ENCODE peak calls at places on chromosomes 6 and 20, in nine cellular contexts. A, J, N, F, E, Q, X, Z and U are unnamed samples.

GRCh38 chr20:33291830-33292355 is 8.9 kb downstream of the BPIFB1 start:
- DNase-seq in A (no peak), J (peak), N (peak), F (no peak), E (peak), Q (peak), X (no peak), Z (peak), U (no peak)

GRCh38 chr20:56795492-56795891 is 166.4 kb downstream of the TFAP2C start:
- DNase-seq in A (no peak), J (no peak), N (no peak), F (no peak), E (no peak), Q (no peak), X (no peak), Z (no peak), U (no peak)

GRCh38 chr20:62416651-62417637 is 9.9 kb upstream of the CABLES2 start:
- DNase-seq in A (no peak), J (no peak), N (no peak), F (no peak), E (no peak), Q (no peak), X (no peak), Z (no peak), U (no peak)

GRCh38 chr20:14214046-14214445 is 123.4 kb downstream of the FLRT3 start:
- DNase-seq in A (no peak), J (no peak), N (no peak), F (no peak), E (peak), Q (no peak), X (no peak), Z (no peak), U (no peak)

GRCh38 chr6:106527979-106528378 is 101.3 kb downstream of the RTN4IP1 start:
- DNase-seq in A (no peak), J (no peak), N (no peak), F (peak), E (peak), Q (no peak), X (no peak), Z (no peak), U (no peak)

GRCh38 chr6:108222064-108222463 is 38.8 kb downstream of the SNX3 start:
- DNase-seq in A (no peak), J (no peak), N (no peak), F (no peak), E (no peak), Q (no peak), X (no peak), Z (no peak), U (no peak)

GRCh38 chr6:63685453-63686379 is 50.1 kb downstream of the PHF3 start:
- DNase-seq in A (peak), J (no peak), N (peak), F (no peak), E (no peak), Q (no peak), X (no peak), Z (peak), U (no peak)

GRCh38 chr6:158324136-158324535 is 11.9 kb downstream of the TULP4 start:
- DNase-seq in A (no peak), J (no peak), N (no peak), F (no peak), E (peak), Q (no peak), X (no peak), Z (no peak), U (no peak)

GRCh38 chr20:58482416-58482815 is 32.8 kb downstream of the APCDD1L start:
- DNase-seq in A (no peak), J (no peak), N (no peak), F (no peak), E (no peak), Q (no peak), X (no peak), Z (no peak), U (no peak)

GRCh38 chr6:97440590-97441176 is 157.7 kb upstream of the MMS22L start:
- DNase-seq in A (no peak), J (peak), N (no peak), F (no peak), E (peak), Q (no peak), X (no peak), Z (no peak), U (no peak)

GRCh38 chr20:33894798-33895197 is 83.7 kb downstream of the CHMP4B start:
- DNase-seq in A (no peak), J (no peak), N (no peak), F (no peak), E (peak), Q (no peak), X (no peak), Z (no peak), U (no peak)

GRCh38 chr6:118551063-118551672 is 3.1 kb downstream of the PLN start:
- DNase-seq in A (peak), J (no peak), N (peak), F (peak), E (peak), Q (no peak), X (no peak), Z (peak), U (no peak)

GRCh38 chr20:35561268-35561667 is 19.4 kb downstream of the ERGIC3 start:
- DNase-seq in A (no peak), J (peak), N (no peak), F (peak), E (peak), Q (no peak), X (no peak), Z (no peak), U (no peak)

GRCh38 chr6:93419304-93420162 is at the start of gene EPHA7:
- DNase-seq in A (peak), J (peak), N (peak), F (peak), E (peak), Q (peak), X (peak), Z (peak), U (peak)

GRCh38 chr20:44494681-44495080 is 19.0 kb downstream of the TTPAL start:
- DNase-seq in A (no peak), J (no peak), N (no peak), F (no peak), E (peak), Q (no peak), X (no peak), Z (no peak), U (no peak)

GRCh38 chr6:169725270-169726048 is 1.2 kb upstream of the PHF10 start:
- DNase-seq in A (no peak), J (peak), N (no peak), F (peak), E (peak), Q (peak), X (peak), Z (no peak), U (no peak)

GRCh38 chr20:47989957-47990356 is 204.7 kb upstream of the SULF2 start:
- DNase-seq in A (no peak), J (no peak), N (no peak), F (no peak), E (no peak), Q (no peak), X (no peak), Z (no peak), U (no peak)

GRCh38 chr20:63017826-63018411 is 11.2 kb upstream of the BHLHE23 start:
- DNase-seq in A (no peak), J (no peak), N (no peak), F (no peak), E (no peak), Q (no peak), X (no peak), Z (no peak), U (no peak)

GRCh38 chr6:152983637-152984386 is 971 bp upstream of the FBXO5 start:
- DNase-seq in A (peak), J (no peak), N (peak), F (peak), E (peak), Q (peak), X (peak), Z (peak), U (peak)

GRCh38 chr6:169252805-169253189 is 849 bp downstream of the THBS2 start:
- DNase-seq in A (no peak), J (no peak), N (no peak), F (no peak), E (peak), Q (peak), X (peak), Z (no peak), U (no peak)

GRCh38 chr20:21571841-21572690 is 58.2 kb upstream of the NKX2-2 start:
- DNase-seq in A (no peak), J (no peak), N (peak), F (no peak), E (peak), Q (no peak), X (no peak), Z (peak), U (no peak)

GRCh38 chr6:161019324-161019839 is 27.8 kb downstream of the MAP3K4 start:
- DNase-seq in A (no peak), J (no peak), N (no peak), F (no peak), E (peak), Q (no peak), X (no peak), Z (no peak), U (no peak)

GRCh38 chr6:56400273-56400672 is 152.9 kb upstream of the COL21A1 start:
- DNase-seq in A (no peak), J (no peak), N (no peak), F (no peak), E (no peak), Q (no peak), X (no peak), Z (no peak), U (no peak)

GRCh38 chr6:113540491-113540890 is 316.7 kb upstream of the MARCKS start:
- DNase-seq in A (no peak), J (no peak), N (no peak), F (no peak), E (peak), Q (no peak), X (no peak), Z (no peak), U (no peak)

GRCh38 chr6:116847234-116847633 is 18.4 kb upstream of the GPRC6A start:
- DNase-seq in A (peak), J (no peak), N (peak), F (no peak), E (peak), Q (no peak), X (no peak), Z (peak), U (no peak)
- TF ChIP-seq CTCF in A (peak), J (peak), N (no peak), F (peak), E (no peak), Q (no peak), X (no peak), Z (peak), U (peak)

DNA sequence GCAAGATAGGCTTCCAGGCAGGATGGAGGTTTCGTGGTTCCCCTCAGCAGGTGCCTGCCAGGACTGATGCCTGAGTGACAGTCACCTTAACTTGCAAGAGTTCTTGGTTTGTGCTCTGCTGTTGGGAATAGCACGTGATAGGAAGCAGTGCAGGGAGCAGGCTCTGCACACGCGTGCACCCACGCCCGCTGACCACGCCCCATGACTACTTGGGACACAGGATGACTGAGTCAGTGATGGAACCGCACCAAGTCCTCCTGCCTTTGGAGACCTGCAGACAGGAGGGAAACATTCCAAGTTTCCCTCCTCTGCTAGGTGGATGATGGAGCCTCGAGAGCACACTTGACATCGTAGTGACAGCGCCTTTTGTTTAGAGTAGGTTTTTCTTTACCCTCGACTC is 164.2 kb downstream of the DTNBP1 start:
- DNase-seq in A (no peak), J (no peak), N (no peak), F (no peak), E (peak), Q (no peak), X (peak), Z (no peak), U (no peak)
- TF ChIP-seq CTCF in A (no peak), J (no peak), N (no peak), F (no peak), E (no peak), Q (no peak), X (no peak), Z (no peak), U (no peak)

DNA sequence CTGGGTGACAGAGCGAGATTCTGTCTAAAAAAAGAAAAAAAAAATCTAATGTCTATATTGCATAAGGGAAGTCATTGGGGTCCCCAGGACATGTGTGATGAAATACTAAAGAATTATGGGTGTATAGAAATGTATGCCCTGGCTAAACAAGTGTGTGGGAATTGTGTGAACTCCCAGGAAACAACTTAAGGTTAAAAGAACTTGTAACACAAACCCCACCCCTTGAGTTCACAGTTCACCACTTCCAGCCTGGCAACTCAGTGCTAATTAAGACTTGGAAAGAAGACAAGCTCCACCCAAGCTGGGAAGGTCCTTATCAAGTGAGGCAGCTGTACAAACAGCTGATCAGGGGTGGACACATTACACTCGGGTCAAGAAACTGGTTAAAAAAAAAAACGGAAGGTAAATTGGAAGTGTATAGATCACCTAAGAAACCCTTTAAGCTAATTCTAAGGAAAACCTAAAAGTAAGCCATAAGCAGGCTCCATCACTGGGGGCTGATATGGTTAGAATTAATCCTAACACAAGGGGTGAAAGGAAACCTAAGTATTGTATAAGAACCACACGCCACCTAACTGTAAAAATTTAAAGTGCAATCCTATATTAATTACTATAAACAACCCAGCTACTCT is 25.2 kb downstream of the HLA-A start:
- DNase-seq in A (no peak), J (no peak), N (no peak), F (no peak), E (no peak), Q (no peak), X (no peak), Z (no peak), U (no peak)
- TF ChIP-seq CTCF in A (peak), J (no peak), N (no peak), F (peak), E (no peak), Q (no peak), X (no peak), Z (peak), U (no peak)

GRCh38 chr6:9248125-9248524 is 812.8 kb upstream of the SLC35B3 start:
- DNase-seq in A (no peak), J (no peak), N (no peak), F (no peak), E (no peak), Q (no peak), X (no peak), Z (no peak), U (no peak)

GRCh38 chr6:9252784-9253183 is 817.4 kb upstream of the SLC35B3 start:
- DNase-seq in A (no peak), J (no peak), N (no peak), F (no peak), E (no peak), Q (no peak), X (no peak), Z (no peak), U (no peak)

GRCh38 chr6:9254251-9254650 is 818.9 kb upstream of the SLC35B3 start:
- DNase-seq in A (no peak), J (no peak), N (no peak), F (no peak), E (no peak), Q (no peak), X (no peak), Z (no peak), U (no peak)

GRCh38 chr6:9250852-9251251 is 815.5 kb upstream of the SLC35B3 start:
- DNase-seq in A (no peak), J (no peak), N (peak), F (peak), E (peak), Q (no peak), X (no peak), Z (peak), U (no peak)
- TF ChIP-seq CTCF in A (peak), J (peak), N (no peak), F (peak), E (peak), Q (peak), X (peak), Z (peak), U (peak)

DNA sequence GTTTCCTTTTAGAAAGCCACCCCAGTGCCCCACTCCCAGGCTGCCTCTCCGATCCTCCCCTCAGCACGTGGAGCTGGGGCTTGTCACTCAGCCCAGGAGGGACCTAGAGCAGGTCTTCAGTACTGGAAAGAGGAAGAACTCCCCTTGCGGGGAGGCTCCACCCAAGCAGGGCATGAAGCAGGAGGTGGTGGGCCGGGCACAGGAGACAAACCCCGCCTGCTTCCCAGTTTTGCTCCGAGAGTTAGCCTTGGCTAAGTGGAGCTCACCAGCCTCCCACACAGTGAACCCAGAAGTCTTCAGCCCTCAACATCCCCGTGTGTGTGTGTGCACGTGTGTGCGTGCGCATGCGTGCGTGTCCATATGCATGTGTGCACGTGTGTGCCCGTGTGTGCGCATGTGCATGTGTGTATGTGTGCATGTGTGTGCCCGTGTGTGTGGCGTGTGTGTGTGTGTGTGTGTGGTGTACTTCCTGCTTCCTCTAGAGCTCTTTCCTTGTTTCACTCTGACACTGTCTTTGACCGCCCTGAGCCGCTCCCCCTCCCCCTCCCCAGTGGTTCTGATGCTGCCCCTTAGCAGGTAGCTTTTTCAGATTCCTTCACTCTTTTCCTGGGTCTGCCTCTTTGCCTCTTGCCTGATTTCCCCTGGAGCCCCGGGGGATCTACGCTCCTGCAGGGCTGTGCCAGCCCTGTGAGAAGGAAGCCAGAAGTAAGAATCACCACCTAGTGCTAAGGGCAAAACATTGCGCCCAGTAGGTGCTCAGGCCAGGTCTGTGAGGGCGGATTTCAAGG is 239.8 kb downstream of the CDC5L start:
- DNase-seq in A (no peak), J (no peak), N (no peak), F (no peak), E (no peak), Q (peak), X (no peak), Z (no peak), U (no peak)
- TF ChIP-seq CTCF in A (no peak), J (no peak), N (no peak), F (no peak), E (no peak), Q (no peak), X (no peak), Z (no peak), U (no peak)

GRCh38 chr6:35511980-35512379 is 716 bp downstream of the TULP1 start:
- DNase-seq in A (no peak), J (no peak), N (no peak), F (no peak), E (no peak), Q (no peak), X (no peak), Z (peak), U (no peak)
- TF ChIP-seq CTCF in A (no peak), J (no peak), N (no peak), F (no peak), E (no peak), Q (no peak), X (no peak), Z (no peak), U (no peak)

DNA sequence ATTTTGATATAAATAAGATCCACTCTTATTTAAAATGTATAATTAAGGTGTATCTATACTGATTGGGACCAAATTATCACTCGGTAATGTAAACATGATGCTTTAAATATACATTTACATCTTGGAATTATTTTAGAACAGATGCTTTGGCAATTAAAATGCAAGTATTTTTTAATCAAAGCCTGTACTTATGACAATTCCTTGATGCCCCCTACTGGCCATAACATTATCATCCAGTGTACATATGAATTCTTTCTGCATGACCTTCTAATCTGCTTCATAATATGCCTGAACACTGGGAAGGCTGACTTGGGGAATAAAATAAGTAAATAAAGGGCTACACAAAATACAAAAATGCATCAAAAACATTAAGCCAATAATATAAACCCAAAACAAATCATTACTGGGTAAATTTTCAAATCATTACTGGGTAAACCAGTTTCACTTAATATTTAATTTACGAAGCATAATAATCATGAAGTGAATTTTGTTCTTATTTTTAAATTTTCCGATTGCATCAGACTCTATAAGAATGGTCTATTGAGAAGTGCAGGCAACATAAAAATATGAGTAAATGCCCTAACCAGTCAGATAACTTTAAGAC is 65.1 kb downstream of the CGA start:
- DNase-seq in A (no peak), J (no peak), N (peak), F (peak), E (peak), Q (no peak), X (no peak), Z (peak), U (no peak)
- TF ChIP-seq CTCF in A (peak), J (peak), N (peak), F (peak), E (peak), Q (peak), X (peak), Z (peak), U (peak)